ENCODE peak calls at places on chromosomes 12 and 14, in seven cellular contexts. Z, W, T, G, H, U and R are unnamed samples.

GRCh38 chr12:6696690-6697583 is 3.7 kb downstream of the PIANP start:
- DNase-seq in Z (no peak), W (no peak), T (no peak), G (no peak), H (no peak), U (no peak), R (no peak)

GRCh38 chr14:89146291-89146690 is 270.7 kb downstream of the FOXN3 start:
- DNase-seq in Z (peak), W (no peak), T (no peak), G (no peak), H (no peak), U (no peak), R (no peak)

GRCh38 chr14:63155511-63156189 is 48.6 kb upstream of the RHOJ start:
- DNase-seq in Z (no peak), W (no peak), T (no peak), G (no peak), H (no peak), U (no peak), R (no peak)

GRCh38 chr14:34258318-34258717 is 203.7 kb downstream of the SPTSSA start:
- DNase-seq in Z (no peak), W (no peak), T (no peak), G (peak), H (no peak), U (no peak), R (peak)

GRCh38 chr14:103698380-103699260 is 16.6 kb downstream of the XRCC3 start:
- DNase-seq in Z (no peak), W (no peak), T (no peak), G (peak), H (no peak), U (no peak), R (no peak)

GRCh38 chr12:89529738-89530137 is 3.9 kb upstream of the POC1B start:
- DNase-seq in Z (peak), W (peak), T (peak), G (no peak), H (no peak), U (no peak), R (no peak)

GRCh38 chr12:24838531-24838950 is 110.4 kb downstream of the BCAT1 start:
- DNase-seq in Z (peak), W (peak), T (no peak), G (peak), H (peak), U (no peak), R (no peak)

GRCh38 chr14:93103392-93104080 is 12.2 kb downstream of the ITPK1 start:
- DNase-seq in Z (no peak), W (peak), T (peak), G (peak), H (no peak), U (no peak), R (no peak)

GRCh38 chr12:50057000-50057841 is at the start of gene ASIC1:
- DNase-seq in Z (peak), W (peak), T (peak), G (peak), H (no peak), U (peak), R (no peak)